ENCODE peak calls at places on chromosomes 5 and 9, in four cellular contexts. I, L, Q and U are unnamed samples.

GRCh38 chr9:2870340-2870739 is 26.4 kb upstream of the PUM3 start:
- DNase-seq in I (no peak), L (no peak), Q (no peak), U (no peak)

GRCh38 chr9:10729225-10729624 is 116.4 kb upstream of the PTPRD start:
- DNase-seq in I (no peak), L (no peak), Q (no peak), U (no peak)

GRCh38 chr5:174727794-174728662 is 3.6 kb downstream of the MSX2 start:
- DNase-seq in I (no peak), L (no peak), Q (no peak), U (no peak)

GRCh38 chr5:71533614-71534013 is 53.5 kb upstream of the MCCC2 start:
- DNase-seq in I (no peak), L (no peak), Q (peak), U (peak)

GRCh38 chr5:132101385-132101880 is 27.8 kb downstream of the CSF2 start:
- DNase-seq in I (no peak), L (no peak), Q (no peak), U (no peak)

GRCh38 chr9:69599232-69599971 is 72.8 kb downstream of the APBA1 start:
- DNase-seq in I (no peak), L (no peak), Q (no peak), U (no peak)

GRCh38 chr5:134438268-134438622 is 26.6 kb upstream of the CDKN2AIPNL start:
- DNase-seq in I (no peak), L (no peak), Q (no peak), U (no peak)

GRCh38 chr5:66891184-66891925 is 295.2 kb downstream of the MAST4 start:
- DNase-seq in I (no peak), L (no peak), Q (no peak), U (no peak)

GRCh38 chr9:131773911-131774379 is 34.1 kb upstream of the RAPGEF1 start:
- DNase-seq in I (peak), L (peak), Q (no peak), U (no peak)

GRCh38 chr5:159106569-159107282 is 7.0 kb upstream of the EBF1 start:
- DNase-seq in I (peak), L (peak), Q (peak), U (peak)

GRCh38 chr9:105832311-105832710 is 138.0 kb downstream of the TMEM38B start:
- DNase-seq in I (no peak), L (no peak), Q (no peak), U (no peak)

DNA sequence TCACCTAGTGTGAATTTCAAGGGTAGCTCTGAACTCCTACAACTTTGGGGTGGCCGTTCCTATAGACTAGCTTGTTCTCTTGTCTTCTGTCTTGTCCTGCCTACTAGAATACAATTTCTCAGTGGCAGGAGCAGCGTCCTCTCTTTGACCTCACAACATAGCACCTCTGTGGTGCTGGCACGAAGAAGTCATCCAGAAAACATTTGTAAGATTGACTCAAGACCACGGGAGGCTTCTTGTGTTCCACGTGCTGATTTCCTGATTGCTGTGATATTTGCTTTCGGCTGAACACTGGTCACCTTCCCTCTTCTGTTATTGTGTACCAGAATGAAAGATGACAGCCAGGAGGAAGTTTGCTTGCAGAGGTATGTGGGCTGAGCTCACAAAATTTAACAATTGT is 27.0 kb downstream of the SLC1A1 start:
- DNase-seq in I (no peak), L (no peak), Q (no peak), U (no peak)
- TF ChIP-seq TCF7L2 in I (no peak), L (no peak), Q (no peak), U (no peak)

DNA sequence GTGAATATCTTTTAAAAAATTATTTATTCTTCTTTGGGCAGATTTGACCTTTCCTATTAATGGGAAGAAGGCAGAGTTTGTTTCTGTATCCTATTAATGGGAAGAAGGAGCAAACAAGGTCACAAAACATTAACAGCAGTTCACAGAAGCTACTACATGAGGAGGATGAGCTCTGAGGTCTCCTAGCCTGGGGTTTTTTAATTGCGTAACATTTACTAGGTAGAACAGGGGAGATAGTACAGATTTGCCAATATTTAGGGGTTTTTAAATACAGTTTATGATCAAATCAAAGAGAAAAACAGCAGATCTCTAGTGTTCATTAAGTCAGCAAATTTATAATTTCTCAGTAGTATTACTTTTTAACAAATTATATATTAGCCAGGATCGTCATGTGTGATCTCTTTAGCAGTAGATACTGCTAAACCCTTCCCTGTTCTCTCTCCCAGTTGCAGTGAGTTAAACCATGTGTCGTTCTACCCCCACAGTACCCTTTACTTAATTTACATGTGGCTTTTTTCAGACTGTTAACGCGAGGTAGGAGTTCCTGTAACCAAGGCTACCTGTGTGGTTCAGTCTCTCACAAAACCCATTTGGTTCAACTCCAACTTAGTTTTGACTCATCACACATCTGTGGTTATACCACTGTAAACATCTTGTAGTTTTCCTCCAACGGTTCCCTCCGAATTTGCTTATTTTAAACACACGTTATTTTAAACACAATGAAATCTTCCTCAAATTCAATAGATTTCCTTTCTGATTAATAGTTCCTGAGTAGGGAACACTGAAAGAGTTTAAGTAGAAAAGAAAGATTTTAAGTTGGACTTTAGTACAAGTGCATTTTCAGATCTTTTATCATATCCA is 13.3 kb downstream of the SLC25A46 start:
- DNase-seq in I (no peak), L (no peak), Q (no peak), U (no peak)
- H3K4me3 ChIP-seq in I (no peak), L (no peak), Q (no peak), U (no peak)

GRCh38 chr5:36459191-36460135 is 146.9 kb upstream of the SLC1A3 start:
- DNase-seq in I (peak), L (peak), Q (peak), U (no peak)
- TF ChIP-seq TCF7L2 in I (no peak), L (no peak), Q (no peak), U (no peak)

GRCh38 chr9:5853005-5853404 is 20.1 kb upstream of the ERMP1 start:
- DNase-seq in I (no peak), L (no peak), Q (no peak), U (no peak)
- H3K4me3 ChIP-seq in I (no peak), L (no peak), Q (no peak), U (no peak)

GRCh38 chr9:136016221-136016881 is 55.2 kb upstream of the UBAC1 start:
- DNase-seq in I (no peak), L (no peak), Q (no peak), U (no peak)

GRCh38 chr9:136018257-136019031 is 57.3 kb upstream of the UBAC1 start:
- DNase-seq in I (no peak), L (no peak), Q (no peak), U (no peak)

GRCh38 chr9:136015656-136016055 is 54.5 kb upstream of the UBAC1 start:
- DNase-seq in I (no peak), L (no peak), Q (no peak), U (no peak)

GRCh38 chr9:136017813-136018190 is 56.6 kb upstream of the UBAC1 start:
- DNase-seq in I (no peak), L (no peak), Q (no peak), U (no peak)

DNA sequence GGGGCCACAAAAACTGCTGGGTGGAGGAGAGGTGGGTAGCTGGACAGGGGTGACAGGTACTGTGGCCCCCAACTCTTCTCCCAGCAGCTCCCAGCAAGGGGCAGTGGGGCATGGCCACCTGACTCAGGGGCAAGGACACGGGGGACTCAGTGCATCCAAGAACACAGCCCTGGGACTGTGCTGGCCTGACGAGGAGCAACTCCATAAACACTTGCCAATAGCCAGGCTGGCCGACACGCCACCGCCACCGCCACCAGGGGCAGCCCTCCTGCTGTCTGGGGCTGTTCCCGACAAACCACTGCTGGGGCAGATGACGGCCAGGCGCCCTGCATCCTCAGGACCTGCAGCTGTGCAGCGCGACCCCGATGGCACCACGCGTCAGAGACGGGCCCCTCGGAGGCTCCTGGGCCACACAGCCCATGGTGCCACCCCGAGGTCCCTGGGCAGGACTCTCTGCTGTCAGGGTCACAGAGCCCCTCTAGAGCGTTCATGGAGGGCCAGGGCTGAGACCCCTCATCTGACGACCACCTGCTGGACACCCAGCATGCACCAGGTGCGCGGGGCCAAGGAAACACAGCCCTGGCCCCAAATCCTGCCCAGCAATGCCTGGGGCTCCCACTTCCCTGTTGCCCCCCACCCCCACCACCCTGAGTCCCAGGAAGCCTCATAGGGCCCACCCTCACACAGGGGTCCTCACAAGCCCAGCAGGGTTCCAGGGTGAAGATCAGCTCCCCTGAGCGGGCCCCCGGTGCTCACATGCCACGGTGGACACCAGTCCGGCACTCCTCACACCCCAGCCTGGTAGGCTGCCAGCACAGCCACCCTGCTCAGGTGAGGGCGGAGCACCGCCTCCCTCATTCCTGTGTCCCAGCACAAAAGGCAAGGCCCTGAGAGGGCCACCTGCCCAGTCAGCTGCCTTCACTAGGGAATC is 56.0 kb upstream of the UBAC1 start:
- DNase-seq in I (no peak), L (no peak), Q (no peak), U (no peak)
- TF ChIP-seq TCF7L2 in I (no peak), L (no peak), Q (no peak), U (no peak)

GRCh38 chr9:95067057-95067456 is 250.5 kb downstream of the FANCC start:
- DNase-seq in I (no peak), L (no peak), Q (no peak), U (no peak)
- H3K4me3 ChIP-seq in I (no peak), L (no peak), Q (no peak), U (no peak)